ENCODE peak calls at places on chromosomes 1 and 21, in five cellular contexts. O, K, Y, P and F are unnamed samples.

GRCh38 chr1:26854953-26855352 is 8.0 kb upstream of the SFN start:
- DNase-seq in O (no peak), K (no peak), Y (no peak), P (no peak), F (no peak)

GRCh38 chr1:19232526-19232851 is 18.8 kb downstream of the EMC1 start:
- DNase-seq in O (no peak), K (no peak), Y (no peak), P (no peak), F (no peak)

GRCh38 chr1:52034050-52034384 is 407 bp upstream of the KTI12 start:
- DNase-seq in O (no peak), K (no peak), Y (no peak), P (no peak), F (no peak)

GRCh38 chr1:209675567-209676154 is 449 bp downstream of the G0S2 start:
- DNase-seq in O (peak), K (peak), Y (peak), P (peak), F (no peak)

GRCh38 chr1:183304466-183305122 is 113.6 kb downstream of the NMNAT2 start:
- DNase-seq in O (no peak), K (no peak), Y (no peak), P (no peak), F (no peak)

GRCh38 chr1:235069577-235070563 is 58.8 kb downstream of the TOMM20 start:
- DNase-seq in O (peak), K (no peak), Y (no peak), P (no peak), F (no peak)

GRCh38 chr1:37556712-37557196 is at the start of gene DNALI1:
- DNase-seq in O (peak), K (peak), Y (peak), P (peak), F (peak)

GRCh38 chr1:14549897-14550635 is 48.4 kb upstream of the KAZN start:
- DNase-seq in O (no peak), K (no peak), Y (no peak), P (no peak), F (no peak)

GRCh38 chr1:31712041-31712440 is 8.2 kb upstream of the COL16A1 start:
- DNase-seq in O (no peak), K (no peak), Y (no peak), P (no peak), F (no peak)

GRCh38 chr1:153534933-153535663 is 693 bp downstream of the S100A6 start:
- DNase-seq in O (peak), K (no peak), Y (no peak), P (no peak), F (no peak)

GRCh38 chr1:195071461-195071860 is 1536.8 kb downstream of the KCNT2 start:
- DNase-seq in O (no peak), K (no peak), Y (no peak), P (no peak), F (no peak)

GRCh38 chr1:74857676-74858075 is 124.7 kb downstream of the TYW3 start:
- DNase-seq in O (no peak), K (no peak), Y (no peak), P (peak), F (no peak)

GRCh38 chr1:169338617-169339016 is 29.0 kb downstream of the NME7 start:
- DNase-seq in O (no peak), K (no peak), Y (no peak), P (no peak), F (no peak)

GRCh38 chr1:22286491-22286890 is 143.6 kb upstream of the WNT4 start:
- DNase-seq in O (no peak), K (no peak), Y (no peak), P (no peak), F (no peak)

GRCh38 chr1:204075116-204075636 is 2.3 kb downstream of the SOX13 start:
- DNase-seq in O (peak), K (no peak), Y (peak), P (peak), F (no peak)

GRCh38 chr1:202046748-202047708 is 36.6 kb downstream of the ELF3 start:
- DNase-seq in O (peak), K (no peak), Y (no peak), P (no peak), F (no peak)

GRCh38 chr21:45855248-45855801 is 126.2 kb upstream of the COL6A1 start:
- DNase-seq in O (no peak), K (no peak), Y (no peak), P (no peak), F (peak)

GRCh38 chr1:171052977-171053376 is 37.7 kb upstream of the FMO3 start:
- DNase-seq in O (no peak), K (no peak), Y (no peak), P (no peak), F (no peak)

GRCh38 chr1:13829152-13829769 is 129.3 kb downstream of the PRDM2 start:
- DNase-seq in O (peak), K (no peak), Y (no peak), P (no peak), F (no peak)

GRCh38 chr1:147676306-147677085 is 6.2 kb upstream of the ACP6 start:
- DNase-seq in O (peak), K (no peak), Y (no peak), P (no peak), F (no peak)

GRCh38 chr1:159196543-159196942 is 8.1 kb upstream of the ACKR1 start:
- DNase-seq in O (no peak), K (no peak), Y (no peak), P (no peak), F (no peak)

GRCh38 chr21:44958471-44959191 is 18.8 kb downstream of the SLX9 start:
- DNase-seq in O (no peak), K (peak), Y (peak), P (peak), F (no peak)

GRCh38 chr21:31459457-31459856 is 115.4 kb upstream of the TIAM1 start:
- DNase-seq in O (no peak), K (no peak), Y (no peak), P (peak), F (no peak)
- TF ChIP-seq CTCF in O (no peak), K (peak), Y (no peak), P (peak), F (peak)

DNA sequence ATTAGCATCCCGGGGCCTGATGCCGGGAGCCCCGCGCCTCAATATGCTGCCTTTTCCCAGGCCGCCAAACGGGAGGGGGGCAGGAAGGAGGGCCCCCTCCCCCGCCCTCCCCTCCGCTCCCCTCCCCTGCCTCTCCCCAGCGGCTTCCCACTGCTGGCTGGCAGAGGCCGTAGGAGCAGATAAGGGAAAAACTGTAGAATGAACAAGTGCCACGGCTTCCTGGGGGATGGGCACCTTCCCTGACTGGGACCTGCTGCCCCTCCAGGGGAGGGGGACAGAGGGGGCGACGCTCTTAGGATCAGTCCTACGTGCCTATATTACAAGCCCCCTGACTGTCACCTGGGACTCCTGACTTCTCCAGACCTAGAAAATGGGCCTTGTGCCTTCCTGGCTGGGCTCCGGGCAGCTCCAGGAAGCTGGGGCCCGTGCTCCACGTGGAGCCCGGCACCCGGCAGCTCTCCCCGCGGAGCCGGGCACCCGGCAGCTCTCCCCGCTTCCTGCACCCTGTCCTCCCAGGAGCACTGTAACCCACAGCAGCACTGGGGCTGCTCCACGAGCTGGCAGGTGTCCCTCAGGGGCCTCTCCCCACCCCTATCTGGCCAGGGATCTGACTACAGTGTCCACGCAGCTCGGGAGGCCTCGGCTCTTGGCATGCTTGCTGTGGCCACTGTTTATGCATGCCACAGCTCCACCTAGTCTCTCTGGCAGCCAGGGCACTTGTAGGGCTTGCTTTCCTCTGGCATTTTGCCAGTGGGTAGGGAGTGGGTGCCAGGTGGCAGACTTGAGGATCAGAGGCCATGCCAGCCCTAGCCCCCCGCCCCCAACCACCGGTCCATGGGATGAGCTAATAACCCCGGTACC is 668 bp upstream of the HES5 start:
- DNase-seq in O (no peak), K (no peak), Y (no peak), P (no peak), F (no peak)
- TF ChIP-seq CTCF in O (no peak), K (no peak), Y (no peak), P (no peak), F (no peak)

DNA sequence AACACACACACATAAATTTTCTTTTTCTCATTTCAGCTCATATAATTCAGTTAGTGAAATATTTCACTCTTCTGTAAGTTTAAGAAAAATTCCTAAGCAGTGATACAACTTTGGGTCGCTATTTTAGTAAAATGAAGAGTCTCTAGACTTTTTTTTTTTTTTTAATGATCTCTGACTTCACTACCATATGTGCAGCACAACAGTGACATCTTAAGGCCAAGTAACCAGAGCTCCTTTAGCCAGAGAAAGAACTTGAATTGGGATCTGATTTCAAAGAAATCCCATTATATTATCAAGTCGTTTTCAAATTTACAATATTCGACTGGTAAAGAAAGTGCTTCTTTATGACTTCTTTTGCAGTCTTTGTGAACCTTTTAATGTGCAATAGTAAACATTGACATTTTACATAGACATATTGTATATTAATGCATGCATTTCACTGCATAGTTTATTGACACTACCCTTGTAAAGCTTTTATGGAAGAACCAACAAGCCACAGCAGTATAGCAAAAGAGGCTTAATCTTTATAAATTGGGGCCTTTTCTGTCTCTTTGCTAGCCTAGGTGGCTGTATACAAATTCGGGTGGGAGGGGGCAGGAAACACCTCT is 62.2 kb downstream of the LRRC40 start:
- DNase-seq in O (no peak), K (no peak), Y (no peak), P (no peak), F (no peak)
- TF ChIP-seq CTCF in O (no peak), K (no peak), Y (no peak), P (peak), F (peak)

GRCh38 chr1:68322837-68323687 is 90.7 kb upstream of the WLS start:
- DNase-seq in O (no peak), K (no peak), Y (peak), P (no peak), F (no peak)

GRCh38 chr1:68319907-68320306 is 87.6 kb upstream of the WLS start:
- DNase-seq in O (no peak), K (no peak), Y (no peak), P (peak), F (no peak)

GRCh38 chr1:68320349-68320748 is 88.0 kb upstream of the WLS start:
- DNase-seq in O (no peak), K (no peak), Y (no peak), P (peak), F (no peak)

GRCh38 chr1:68322096-68322495 is 89.8 kb upstream of the WLS start:
- DNase-seq in O (no peak), K (no peak), Y (no peak), P (no peak), F (no peak)

GRCh38 chr1:68321084-68321685 is 88.9 kb upstream of the WLS start:
- DNase-seq in O (peak), K (peak), Y (peak), P (peak), F (no peak)
- TF ChIP-seq CTCF in O (peak), K (peak), Y (peak), P (peak), F (peak)

GRCh38 chr1:101200513-101200912 is 36.3 kb upstream of the S1PR1 start:
- DNase-seq in O (no peak), K (no peak), Y (no peak), P (no peak), F (no peak)
- TF ChIP-seq CTCF in O (no peak), K (no peak), Y (no peak), P (no peak), F (no peak)

GRCh38 chr1:33007190-33008050 is 29.3 kb downstream of the AK2 start:
- DNase-seq in O (peak), K (no peak), Y (no peak), P (peak), F (no peak)
- TF ChIP-seq CTCF in O (peak), K (peak), Y (no peak), P (peak), F (peak)

GRCh38 chr21:15498455-15498854 is 231.3 kb upstream of the USP25 start:
- DNase-seq in O (no peak), K (no peak), Y (no peak), P (no peak), F (no peak)

GRCh38 chr21:15494481-15494880 is 235.3 kb upstream of the USP25 start:
- DNase-seq in O (no peak), K (no peak), Y (no peak), P (no peak), F (no peak)

GRCh38 chr21:15496896-15497295 is 232.9 kb upstream of the USP25 start:
- DNase-seq in O (no peak), K (no peak), Y (no peak), P (no peak), F (no peak)

GRCh38 chr21:15491100-15491499 is 238.7 kb upstream of the USP25 start:
- DNase-seq in O (no peak), K (no peak), Y (no peak), P (no peak), F (no peak)

GRCh38 chr21:15495965-15496364 is 233.8 kb upstream of the USP25 start:
- DNase-seq in O (no peak), K (no peak), Y (no peak), P (no peak), F (no peak)
- TF ChIP-seq CTCF in O (no peak), K (no peak), Y (no peak), P (no peak), F (no peak)

GRCh38 chr1:226309398-226310122 is 596 bp upstream of the LIN9 start:
- DNase-seq in O (no peak), K (peak), Y (no peak), P (peak), F (no peak)
- TF ChIP-seq CTCF in O (no peak), K (peak), Y (no peak), P (no peak), F (peak)